ENCODE peak calls at places on chromosomes 11 and 22, in five cellular contexts. M is AG09309, X is transverse colon, A is GM13977, D is gastrocnemius medialis. K is an unnamed sample.

GRCh38 chr22:39658367-39658766 is 87.8 kb downstream of the CACNA1I start:
- DNase-seq in D (no peak), A (no peak), X (peak; percentile 13), M (no peak), K (no peak)

GRCh38 chr11:128938156-128938885 is 4.3 kb downstream of the TP53AIP1 start:
- DNase-seq in M (no peak), A (no peak), X (no peak), D (no peak), K (no peak)

GRCh38 chr11:116911981-116912734 is 74.7 kb upstream of the APOA1 start:
- DNase-seq in X (no peak), D (no peak), M (no peak), A (no peak), K (no peak)

GRCh38 chr11:35187996-35188395 is 49.0 kb downstream of the CD44 start:
- DNase-seq in D (no peak), A (no peak), X (no peak), M (no peak), K (no peak)

GRCh38 chr22:42316988-42317387 is 46.5 kb upstream of the TCF20 start:
- DNase-seq in M (peak; percentile 4), A (no peak), X (peak; percentile 86), D (no peak), K (no peak)

GRCh38 chr22:29882716-29883044 is 294 bp upstream of the MTMR3 start:
- DNase-seq in X (no peak), A (no peak), M (no peak), D (no peak), K (no peak)

GRCh38 chr22:42397332-42398246 is 34.6 kb downstream of the NFAM1 start:
- DNase-seq in M (no peak), D (no peak), X (peak; percentile 35), A (peak; percentile 72), K (no peak)

GRCh38 chr11:120293038-120293800 is 31.9 kb upstream of the TLCD5 start:
- DNase-seq in M (no peak), A (no peak), D (no peak), X (no peak), K (no peak)

GRCh38 chr11:124108158-124108557 is 7.1 kb upstream of the VWA5A start:
- DNase-seq in X (peak; percentile 31), A (peak; percentile 34), D (no peak), M (no peak), K (no peak)

GRCh38 chr11:104570088-104570701 is 328.1 kb downstream of the CASP12 start:
- DNase-seq in A (no peak), X (no peak), M (no peak), D (no peak), K (no peak)

GRCh38 chr11:113411536-113411935 is 24.0 kb downstream of the ANKK1 start:
- DNase-seq in A (no peak), D (no peak), X (no peak), M (no peak), K (no peak)

GRCh38 chr22:43726964-43727543 is 85.1 kb downstream of the EFCAB6 start:
- DNase-seq in M (no peak), X (no peak), D (no peak), A (no peak), K (no peak)

GRCh38 chr22:32325811-32326237 is 31.8 kb upstream of the RFPL3 start:
- DNase-seq in M (no peak), X (no peak), D (no peak), A (no peak), K (no peak)

GRCh38 chr11:95230054-95231034 is 658 bp downstream of the SESN3 start:
- DNase-seq in X (peak; percentile 24), A (no peak), D (no peak), M (no peak), K (peak; percentile 81)

GRCh38 chr22:34019190-34019845 is 99.0 kb upstream of the LARGE1 start:
- DNase-seq in X (no peak), D (no peak), A (no peak), M (no peak), K (no peak)

GRCh38 chr11:115421338-115422012 is 82.7 kb downstream of the CADM1 start:
- DNase-seq in D (no peak), M (no peak), A (no peak), X (no peak), K (no peak)

GRCh38 chr22:48682517-48682916 is 1145.2 kb downstream of the BRD1 start:
- DNase-seq in D (no peak), A (no peak), M (no peak), X (no peak), K (no peak)

GRCh38 chr11:98732947-98733346 is 287.8 kb upstream of the CNTN5 start:
- DNase-seq in X (no peak), D (no peak), M (no peak), A (no peak), K (no peak)

GRCh38 chr11:8959546-8960166 is 4.6 kb downstream of the TMEM9B start:
- DNase-seq in M (peak; percentile 62), X (peak; percentile 15), D (no peak), A (peak; percentile 85), K (no peak)

GRCh38 chr11:84855846-84856245 is 771.3 kb downstream of the DLG2 start:
- DNase-seq in A (no peak), M (peak; percentile 3), D (no peak), X (no peak), K (no peak)

GRCh38 chr22:25057013-25057881 is 104.7 kb downstream of the KIAA1671 start:
- DNase-seq in X (peak; percentile 82), A (peak; percentile 70), D (peak; percentile 37), M (no peak), K (no peak)

GRCh38 chr11:109885006-109885405 is 208.2 kb upstream of the ZC3H12C start:
- DNase-seq in X (no peak), D (no peak), A (no peak), M (no peak), K (no peak)

GRCh38 chr11:73001615-73002014 is 140.5 kb downstream of the FCHSD2 start:
- DNase-seq in A (no peak), M (no peak), X (no peak), D (no peak), K (no peak)

DNA sequence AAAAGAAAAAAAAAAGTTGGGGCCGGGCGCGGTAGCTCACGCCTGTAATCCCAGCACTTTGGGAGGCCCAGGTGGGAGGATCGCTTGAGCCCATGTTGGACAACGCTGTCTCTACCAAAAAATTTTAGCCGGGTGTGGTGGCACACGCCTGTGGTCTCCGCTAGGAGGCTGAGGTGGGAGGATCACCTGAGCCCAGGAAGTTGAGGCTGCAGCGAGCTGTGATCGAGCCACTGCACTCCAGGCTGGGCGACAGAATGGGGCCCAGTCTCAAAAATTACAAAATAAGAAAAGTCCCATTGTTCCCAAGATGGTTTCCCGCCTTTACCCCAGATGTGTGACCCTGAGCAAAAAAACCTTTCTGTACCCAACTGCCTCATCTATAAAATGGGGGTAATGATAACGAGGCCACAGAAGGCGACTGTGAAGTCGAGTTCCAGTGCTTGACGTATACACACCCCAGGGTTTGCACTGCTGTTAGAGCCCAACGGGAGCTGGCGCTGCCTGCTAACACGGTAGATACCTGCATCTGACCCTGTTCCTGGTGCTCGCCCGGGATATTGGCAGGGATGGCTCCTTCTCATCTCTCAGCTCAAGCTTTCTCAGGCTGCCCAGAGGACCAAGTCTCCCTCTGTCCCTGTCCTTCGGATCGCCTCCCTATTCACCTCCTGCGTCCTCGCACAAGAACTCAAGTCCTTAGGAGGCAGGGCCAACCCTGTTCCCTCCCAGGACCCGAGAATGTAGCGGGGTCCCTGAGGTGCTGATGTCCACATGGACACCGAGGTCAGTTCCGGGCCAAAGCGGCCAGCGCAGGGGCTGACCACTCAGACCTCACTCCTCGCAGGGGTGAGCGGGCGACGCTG is 1.1 kb upstream of the RPLP2 start:
- DNase-seq in A (no peak), M (no peak), X (peak; percentile 35), D (peak; percentile 83), K (no peak)
- TF ChIP-seq CTCF in A (no peak), M (no peak), X (no peak), D (no peak), K (no peak)

GRCh38 chr11:33258631-33259184 is 1.5 kb downstream of the HIPK3 start:
- DNase-seq in M (no peak), D (no peak), X (no peak), A (no peak), K (no peak)
- TF ChIP-seq CTCF in M (no peak), D (no peak), X (peak; percentile 3), A (no peak), K (peak; percentile 30)

DNA sequence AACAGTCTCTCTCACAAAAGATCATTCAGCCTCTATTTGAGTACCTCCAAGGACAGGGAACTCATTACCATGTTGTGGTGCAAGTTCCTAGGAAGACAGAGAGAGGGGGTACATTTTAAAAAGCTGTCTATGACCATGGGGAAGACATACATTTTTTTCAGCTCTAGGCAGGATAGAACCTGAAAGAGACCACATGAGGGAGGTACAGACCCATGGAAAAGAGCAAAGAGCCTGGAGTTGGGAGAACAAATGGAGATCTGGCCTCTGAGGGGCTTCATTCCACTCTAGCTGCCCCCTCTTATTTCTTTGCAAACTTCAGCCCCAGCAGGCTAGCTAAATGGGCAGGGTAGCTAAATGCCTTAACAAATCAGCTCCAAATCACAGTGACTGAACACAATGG is 36.3 kb downstream of the KCNC1 start:
- DNase-seq in X (no peak), A (no peak), D (no peak), M (no peak), K (no peak)
- TF ChIP-seq CTCF in X (no peak), A (no peak), D (no peak), M (peak; percentile 29), K (peak; percentile 45)

GRCh38 chr11:57085604-57086003 is 96.1 kb upstream of the LRRC55 start:
- DNase-seq in X (no peak), D (no peak), A (no peak), M (no peak), K (no peak)
- TF ChIP-seq CTCF in X (no peak), D (no peak), A (no peak), M (peak; percentile 29), K (peak; percentile 47)

GRCh38 chr22:44828193-44828592 is 75.8 kb downstream of the ARHGAP8 start:
- DNase-seq in X (no peak), M (no peak), A (peak; percentile 65), D (no peak), K (no peak)
- TF ChIP-seq CTCF in X (peak; percentile 17), M (peak; percentile 49), A (peak; percentile 44), D (no peak), K (peak; percentile 62)

GRCh38 chr11:27642954-27643353 is 57.3 kb downstream of the BDNF start:
- DNase-seq in D (no peak), M (no peak), X (no peak), A (no peak), K (no peak)
- TF ChIP-seq CTCF in D (no peak), M (no peak), X (no peak), A (no peak), K (no peak)

GRCh38 chr11:86742436-86742805 is 57.9 kb upstream of the PRSS23 start:
- DNase-seq in X (no peak), A (no peak), M (no peak), D (no peak), K (no peak)
- TF ChIP-seq CTCF in X (no peak), A (no peak), M (no peak), D (no peak), K (no peak)

GRCh38 chr22:20956258-20957117 is 10.6 kb upstream of the AIFM3 start:
- DNase-seq in A (peak; percentile 23), M (no peak), D (no peak), X (peak; percentile 87), K (no peak)
- TF ChIP-seq CTCF in A (no peak), M (no peak), D (no peak), X (no peak), K (no peak)

K was measured in chondrocyte.